ENCODE peak calls at places on chromosomes 13 and 19, in eight cellular contexts. S is aorta; Z is head of caudate nucleus; G is iPS-NIHi11; F is NCI-H1105; X is heart right ventricle; V is activated CD4-positive, alpha-beta memory T cell treated with anti-CD3 and anti-CD28 coated beads, Interleukin-2, amount 10 ng/mL, durations not matched to agents 7 days and 5 days; U is activated CD8-positive, alpha-beta memory T cell treated with anti-CD3 and anti-CD28 coated beads for 4 hours. K is an unnamed sample.

GRCh38 chr13:50598338-50598737 is 245.2 kb downstream of the DLEU7 start:
- DNase-seq in S (no peak), Z (no peak), G (no peak), F (no peak), X (no peak), V (no peak), U (no peak), K (no peak)

GRCh38 chr13:46124967-46125933 is 20.4 kb upstream of the CPB2 start:
- DNase-seq in S (no peak), Z (no peak), G (no peak), F (no peak), X (no peak), V (no peak), U (no peak), K (no peak)

GRCh38 chr13:20127563-20128458 is 33.0 kb downstream of the GJA3 start:
- DNase-seq in S (peak; percentile 79), Z (peak; percentile 54), G (peak; percentile 80), F (no peak), X (peak; percentile 78), V (peak; percentile 57), U (no peak), K (no peak)

GRCh38 chr19:32012886-32013635 is 332.3 kb upstream of the ZNF507 start:
- DNase-seq in S (no peak), Z (no peak), G (no peak), F (no peak), X (no peak), V (no peak), U (no peak), K (no peak)

GRCh38 chr19:52211926-52212571 is 22.2 kb downstream of the PPP2R1A start:
- DNase-seq in S (no peak), Z (no peak), G (no peak), F (no peak), X (no peak), V (no peak), U (no peak), K (no peak)

GRCh38 chr19:16078311-16078758 is 2.0 kb downstream of the TPM4 start:
- DNase-seq in S (peak; percentile 55), Z (no peak), G (no peak), F (no peak), X (no peak), V (peak; percentile 47), U (no peak), K (no peak)

GRCh38 chr19:38845374-38846024 is 4.3 kb downstream of the HNRNPL start:
- DNase-seq in S (peak; percentile 14), Z (no peak), G (no peak), F (no peak), X (no peak), V (no peak), U (no peak), K (no peak)

GRCh38 chr19:4539697-4540581 is at the start of gene LRG1:
- DNase-seq in S (peak; percentile 75), Z (no peak), G (no peak), F (no peak), X (no peak), V (no peak), U (no peak), K (no peak)

GRCh38 chr19:28608292-28608691 is 604.7 kb downstream of the UQCRFS1 start:
- DNase-seq in S (no peak), Z (no peak), G (no peak), F (no peak), X (no peak), V (no peak), U (no peak), K (no peak)

GRCh38 chr19:50060107-50060506 is 34.3 kb downstream of the ZNF473 start:
- DNase-seq in S (no peak), Z (no peak), G (no peak), F (no peak), X (no peak), V (no peak), U (no peak), K (no peak)

GRCh38 chr13:34466301-34466700 is 475.8 kb upstream of the NBEA start:
- DNase-seq in S (no peak), Z (no peak), G (no peak), F (no peak), X (no peak), V (no peak), U (no peak), K (no peak)

GRCh38 chr13:111846396-111847174 is 220.4 kb upstream of the SOX1 start:
- DNase-seq in S (no peak), Z (no peak), G (peak; percentile 45), F (no peak), X (no peak), V (no peak), U (no peak), K (peak; percentile 13)

GRCh38 chr13:77383097-77383496 is 56.2 kb upstream of the MYCBP2 start:
- DNase-seq in S (no peak), Z (no peak), G (no peak), F (no peak), X (no peak), V (no peak), U (no peak), K (no peak)

GRCh38 chr13:60260440-60260839 is 96.7 kb upstream of the DIAPH3 start:
- DNase-seq in S (no peak), Z (no peak), G (peak; percentile 22), F (no peak), X (no peak), V (no peak), U (no peak), K (no peak)

GRCh38 chr19:20078696-20079095 is 896 bp downstream of the ZNF90 start:
- DNase-seq in S (peak; percentile 49), Z (no peak), G (no peak), F (peak; percentile 78), X (no peak), V (peak; percentile 20), U (no peak), K (no peak)

GRCh38 chr19:29576761-29577661 is 29.1 kb upstream of the POP4 start:
- DNase-seq in S (no peak), Z (no peak), G (no peak), F (no peak), X (no peak), V (no peak), U (no peak), K (no peak)

GRCh38 chr13:97344250-97345175 is 89.5 kb upstream of the RAP2A start:
- DNase-seq in S (peak; percentile 60), Z (peak; percentile 56), G (peak; percentile 35), F (peak; percentile 21), X (peak; percentile 49), V (peak; percentile 59), U (no peak), K (peak; percentile 36)

GRCh38 chr13:29885967-29886366 is 35.5 kb upstream of the UBL3 start:
- DNase-seq in S (no peak), Z (no peak), G (no peak), F (no peak), X (no peak), V (no peak), U (no peak), K (no peak)

GRCh38 chr13:37729876-37730275 is 131.3 kb upstream of the POSTN start:
- DNase-seq in S (no peak), Z (no peak), G (no peak), F (no peak), X (no peak), V (no peak), U (no peak), K (no peak)

GRCh38 chr13:41900918-41901317 is 60.0 kb downstream of the VWA8 start:
- DNase-seq in S (no peak), Z (no peak), G (no peak), F (no peak), X (no peak), V (no peak), U (no peak), K (no peak)

GRCh38 chr13:49681837-49682236 is 9.4 kb downstream of the EBPL start:
- DNase-seq in S (no peak), Z (no peak), G (no peak), F (peak; percentile 53), X (no peak), V (no peak), U (no peak), K (peak; percentile 86)

GRCh38 chr19:18951721-18952281 is 10.8 kb upstream of the HOMER3 start:
- DNase-seq in S (no peak), Z (no peak), G (no peak), F (no peak), X (no peak), V (no peak), U (no peak), K (no peak)

GRCh38 chr13:44218501-44219240 is 155.0 kb upstream of the SERP2 start:
- DNase-seq in S (peak; percentile 86), Z (peak; percentile 37), G (no peak), F (peak; percentile 59), X (peak; percentile 68), V (no peak), U (no peak), K (no peak)

GRCh38 chr19:4058696-4059492 is 7.8 kb downstream of the ZBTB7A start:
- DNase-seq in S (peak; percentile 59), Z (peak; percentile 74), G (no peak), F (no peak), X (no peak), V (no peak), U (no peak), K (no peak)

GRCh38 chr13:22173605-22174004 is 502.7 kb downstream of the FGF9 start:
- DNase-seq in S (no peak), Z (no peak), G (no peak), F (no peak), X (no peak), V (no peak), U (no peak), K (no peak)

GRCh38 chr13:97122381-97122996 is 99.6 kb upstream of the MBNL2 start:
- DNase-seq in S (no peak), Z (no peak), G (no peak), F (no peak), X (no peak), V (no peak), U (no peak), K (peak; percentile 27)

GRCh38 chr19:49594157-49595005 is 3.4 kb downstream of the PRR12 start:
- DNase-seq in S (no peak), Z (no peak), G (no peak), F (no peak), X (no peak), V (no peak), U (no peak), K (no peak)

GRCh38 chr19:35211545-35212230 is 16.9 kb downstream of the FAM187B start:
- DNase-seq in S (peak; percentile 86), Z (no peak), G (no peak), F (no peak), X (peak; percentile 52), V (peak; percentile 91), U (peak; percentile 45), K (no peak)

GRCh38 chr13:20057963-20058362 is 99.4 kb downstream of the ZMYM2 start:
- DNase-seq in S (no peak), Z (no peak), G (no peak), F (no peak), X (no peak), V (no peak), U (no peak), K (no peak)

GRCh38 chr19:664913-665443 is 2.0 kb upstream of the RNF126 start:
- DNase-seq in S (peak; percentile 88), Z (peak; percentile 83), G (peak; percentile 95), F (peak; percentile 77), X (peak; percentile 86), V (peak; percentile 79), U (peak; percentile 65), K (peak; percentile 87)

GRCh38 chr19:6424190-6424938 is at the start of gene KHSRP:
- DNase-seq in S (no peak), Z (no peak), G (peak; percentile 79), F (peak; percentile 54), X (peak; percentile 34), V (no peak), U (peak; percentile 14), K (no peak)

GRCh38 chr13:41196620-41197019 is 2.3 kb upstream of the KBTBD7 start:
- DNase-seq in S (no peak), Z (no peak), G (peak; percentile 11), F (no peak), X (no peak), V (no peak), U (no peak), K (no peak)

GRCh38 chr13:107767119-107767518 is 448.2 kb downstream of the LIG4 start:
- DNase-seq in S (no peak), Z (no peak), G (no peak), F (peak; percentile 84), X (no peak), V (no peak), U (no peak), K (peak; percentile 88)

GRCh38 chr13:44211286-44211685 is 162.3 kb upstream of the SERP2 start:
- DNase-seq in S (no peak), Z (peak; percentile 39), G (no peak), F (no peak), X (no peak), V (no peak), U (no peak), K (no peak)